ENCODE peak calls at places on chromosomes 5 and 9, in ten cellular contexts. Q is pons; C is dermis blood vessel endothelial cell; R is ACHN; W is ELR; S is HTR-8/SVneo; B is NCI-H2107; T is stimulated activated CD4-positive, alpha-beta T cell treated with anti-CD3 and anti-CD28 coated beads, Interleukin-1b, Interleukin-23, amount 100 ng/mL, for 24 hours; Y is left ventricle myocardium superior; A is HuH-7. O is an unnamed sample.

GRCh38 chr9:28136113-28136512 is 562.8 kb upstream of the C9orf72 start:
- DNase-seq in A (no peak), B (no peak), Y (no peak), S (no peak), C (no peak), Q (no peak), W (no peak), T (no peak), R (no peak), O (no peak)

GRCh38 chr9:107043886-107044285 is 180.9 kb downstream of the ZNF462 start:
- DNase-seq in B (no peak), A (no peak), C (peak), Q (peak), R (no peak), W (no peak), Y (peak), T (no peak), S (peak), O (no peak)

GRCh38 chr5:151041577-151042268 is 21.3 kb downstream of the GPX3 start:
- DNase-seq in S (no peak), R (no peak), C (no peak), B (no peak), T (no peak), Y (no peak), A (no peak), Q (peak), W (no peak), O (peak)

GRCh38 chr9:21801683-21802417 is 586 bp upstream of the MTAP start:
- DNase-seq in Q (no peak), W (peak), A (no peak), T (no peak), R (no peak), B (no peak), Y (peak), S (peak), C (peak), O (peak)

GRCh38 chr9:112203536-112203935 is 28.4 kb upstream of the SUSD1 start:
- DNase-seq in C (no peak), B (no peak), Q (no peak), R (peak), Y (no peak), S (no peak), A (no peak), T (no peak), W (peak), O (no peak)

GRCh38 chr5:134975843-134976242 is 8.1 kb downstream of the CATSPER3 start:
- DNase-seq in B (no peak), W (peak), Y (no peak), Q (no peak), C (no peak), S (no peak), A (no peak), R (no peak), T (no peak), O (no peak)

GRCh38 chr5:33205727-33206410 is 234.9 kb upstream of the TARS1 start:
- DNase-seq in R (no peak), W (no peak), S (no peak), T (no peak), C (no peak), A (no peak), B (no peak), Y (no peak), Q (no peak), O (no peak)

GRCh38 chr9:32955655-32956478 is 45.6 kb downstream of the APTX start:
- DNase-seq in A (no peak), R (no peak), C (peak), W (no peak), T (no peak), Y (peak), Q (no peak), B (no peak), S (no peak), O (peak)

GRCh38 chr5:10854526-10855277 is 93.7 kb upstream of the DAP start:
- DNase-seq in Y (no peak), B (no peak), C (no peak), A (peak), S (no peak), Q (peak), T (no peak), W (no peak), R (no peak), O (no peak)

GRCh38 chr5:95960802-95961616 is 642 bp downstream of the ELL2 start:
- DNase-seq in T (peak), R (peak), S (no peak), C (peak), Y (peak), B (peak), Q (peak), W (peak), A (peak), O (peak)

GRCh38 chr9:18857769-18858168 is 175.2 kb downstream of the SAXO1 start:
- DNase-seq in Q (no peak), A (no peak), Y (no peak), R (no peak), S (no peak), W (peak), B (no peak), T (no peak), C (no peak), O (no peak)

GRCh38 chr5:73380710-73381586 is 67.6 kb downstream of the FOXD1 start:
- DNase-seq in W (no peak), Y (no peak), Q (no peak), T (no peak), C (no peak), R (no peak), B (no peak), A (no peak), S (no peak), O (peak)

GRCh38 chr5:75891736-75892135 is 174.5 kb upstream of the POC5 start:
- DNase-seq in T (no peak), S (no peak), B (no peak), Q (no peak), W (no peak), A (no peak), Y (no peak), R (no peak), C (no peak), O (no peak)

GRCh38 chr9:109974143-109974917 is 194.3 kb downstream of the PALM2AKAP2 start:
- DNase-seq in S (no peak), B (no peak), Y (peak), T (peak), C (no peak), A (no peak), R (no peak), W (no peak), Q (peak), O (no peak)

O was measured in kidney.